ENCODE peak calls at places on chromosomes 2 and 18, in nine cellular contexts. Y, R, E, C, S, P, N, F and V are unnamed samples.

GRCh38 chr2:174546519-174547506 is 50.8 kb downstream of the WIPF1 start:
- DNase-seq in Y (peak), R (peak), E (no peak), C (peak), S (peak), P (peak), N (no peak), F (peak), V (peak)

GRCh38 chr18:11149441-11150270 is at the start of gene PIEZO2:
- DNase-seq in Y (peak), R (no peak), E (no peak), C (peak), S (peak), P (peak), N (no peak), F (no peak), V (no peak)

GRCh38 chr18:52200406-52200805 is 139.6 kb upstream of the DCC start:
- DNase-seq in Y (no peak), R (no peak), E (no peak), C (no peak), S (no peak), P (no peak), N (no peak), F (no peak), V (no peak)

GRCh38 chr18:26436176-26437031 is 111.9 kb downstream of the KCTD1 start:
- DNase-seq in Y (peak), R (no peak), E (no peak), C (no peak), S (no peak), P (no peak), N (no peak), F (no peak), V (peak)

GRCh38 chr2:84904717-84905174 is 710 bp upstream of the TMSB10 start:
- DNase-seq in Y (no peak), R (peak), E (no peak), C (peak), S (peak), P (no peak), N (peak), F (peak), V (no peak)

GRCh38 chr2:64311948-64312621 is 141.9 kb upstream of the LGALSL start:
- DNase-seq in Y (peak), R (peak), E (no peak), C (peak), S (no peak), P (no peak), N (peak), F (peak), V (peak)

GRCh38 chr2:152037711-152038110 is 61.1 kb downstream of the CACNB4 start:
- DNase-seq in Y (no peak), R (no peak), E (no peak), C (no peak), S (no peak), P (no peak), N (no peak), F (no peak), V (no peak)

GRCh38 chr18:41754332-41754731 is 200.7 kb upstream of the PIK3C3 start:
- DNase-seq in Y (no peak), R (no peak), E (no peak), C (no peak), S (no peak), P (no peak), N (no peak), F (no peak), V (no peak)

GRCh38 chr2:71216501-71216900 is 10.4 kb downstream of the PAIP2B start:
- DNase-seq in Y (no peak), R (no peak), E (no peak), C (no peak), S (no peak), P (no peak), N (no peak), F (no peak), V (no peak)

GRCh38 chr2:233928594-233929351 is 11.6 kb downstream of the TRPM8 start:
- DNase-seq in Y (no peak), R (peak), E (no peak), C (peak), S (peak), P (no peak), N (no peak), F (peak), V (no peak)